ENCODE peak calls at places on chromosomes 12 and 14, in four cellular contexts. N is kidney glomerular epithelial cell, J is NCI-H510A, O is GM23248. W is an unnamed sample.

GRCh38 chr12:102816816-102817434 is 100.1 kb downstream of the PAH start:
- DNase-seq in J (no peak), O (peak), N (peak), W (peak)

GRCh38 chr12:120118710-120119097 is 2.2 kb upstream of the RAB35 start:
- DNase-seq in J (no peak), N (no peak), O (peak), W (peak)

GRCh38 chr12:96166765-96167164 is 27.4 kb upstream of the ELK3 start:
- DNase-seq in N (no peak), O (no peak), J (no peak), W (no peak)

GRCh38 chr12:13124661-13125505 is 21.4 kb upstream of the GSG1 start:
- DNase-seq in N (peak), O (peak), J (no peak), W (peak)

GRCh38 chr12:11941601-11942360 is 129.0 kb upstream of the BCL2L14 start:
- DNase-seq in N (no peak), J (no peak), O (peak), W (peak)

GRCh38 chr12:119940881-119941280 is 48.2 kb upstream of the BICDL1 start:
- DNase-seq in J (no peak), O (peak), N (peak), W (peak)

GRCh38 chr14:101506211-101506920 is 54.9 kb upstream of the DIO3 start:
- DNase-seq in N (no peak), O (no peak), J (no peak), W (no peak)

GRCh38 chr14:22849212-22849819 is 12.9 kb downstream of the MMP14 start:
- DNase-seq in O (peak), N (no peak), J (no peak), W (peak)

GRCh38 chr14:64918216-64918615 is 4.0 kb downstream of the CHURC1 start:
- DNase-seq in J (no peak), O (peak), N (no peak), W (peak)

GRCh38 chr12:124869011-124869665 is 5.5 kb upstream of the SCARB1 start:
- DNase-seq in J (no peak), O (no peak), N (no peak), W (no peak)

GRCh38 chr14:49972199-49972671 is 79.4 kb downstream of the ARF6 start:
- DNase-seq in N (peak), O (peak), J (no peak), W (peak)

GRCh38 chr12:100733817-100734593 is 60.6 kb upstream of the ANO4 start:
- DNase-seq in O (peak), N (peak), J (peak), W (peak)